ENCODE peak calls at places on chromosome 1, in nine cellular contexts. N, T, K, J, V, E, M, A and L are unnamed samples. For H3K4me1, the result is how much of the 10 kb centered on the place peaks cover.

GRCh38 chr1:180775801-180776200 is 136.9 kb upstream of the KIAA1614 start:
- DNase-seq in N (no peak), T (no peak), K (no peak), J (no peak), V (no peak), E (no peak), M (no peak), A (no peak), L (no peak)

GRCh38 chr1:1601564-1602320 is 1.8 kb upstream of the FNDC10 start:
- DNase-seq in N (no peak), T (no peak), K (no peak), J (no peak), V (no peak), E (no peak), M (no peak), A (no peak), L (no peak)

GRCh38 chr1:248804771-248805681 is 20.7 kb downstream of the SH3BP5L start:
- DNase-seq in N (no peak), T (no peak), K (no peak), J (no peak), V (no peak), E (no peak), M (no peak), A (peak), L (no peak)

GRCh38 chr1:111851552-111851951 is 95.9 kb downstream of the DDX20 start:
- DNase-seq in N (no peak), T (no peak), K (no peak), J (no peak), V (no peak), E (no peak), M (no peak), A (no peak), L (no peak)

GRCh38 chr1:26999440-26999987 is 6.0 kb downstream of the TRNP1 start:
- DNase-seq in N (no peak), T (peak), K (peak), J (peak), V (peak), E (peak), M (peak), A (peak), L (peak)

GRCh38 chr1:42996384-42996991 is 37.8 kb upstream of the SLC2A1 start:
- DNase-seq in N (no peak), T (no peak), K (no peak), J (no peak), V (no peak), E (no peak), M (no peak), A (peak), L (no peak)

GRCh38 chr1:41535236-41535720 is 50.8 kb upstream of the EDN2 start:
- DNase-seq in N (no peak), T (no peak), K (no peak), J (no peak), V (no peak), E (no peak), M (no peak), A (no peak), L (no peak)

GRCh38 chr1:200292699-200293098 is 117.1 kb downstream of the ZNF281 start:
- DNase-seq in N (no peak), T (no peak), K (no peak), J (no peak), V (no peak), E (no peak), M (no peak), A (no peak), L (no peak)

GRCh38 chr1:235093013-235093618 is 35.5 kb downstream of the TOMM20 start:
- DNase-seq in N (no peak), T (no peak), K (peak), J (peak), V (no peak), E (no peak), M (no peak), A (peak), L (peak)

GRCh38 chr1:8352471-8352845 is 34.5 kb downstream of the SLC45A1 start:
- DNase-seq in N (no peak), T (peak), K (no peak), J (no peak), V (no peak), E (no peak), M (no peak), A (no peak), L (no peak)

GRCh38 chr1:43653893-43654292 is 3.9 kb downstream of the KDM4A start:
- DNase-seq in N (no peak), T (no peak), K (no peak), J (no peak), V (no peak), E (no peak), M (no peak), A (no peak), L (no peak)

GRCh38 chr1:245765241-245766000 is 610.6 kb downstream of the KIF26B start:
- DNase-seq in N (no peak), T (no peak), K (peak), J (no peak), V (no peak), E (no peak), M (no peak), A (no peak), L (no peak)

GRCh38 chr1:109667452-109668122 is at the start of gene GSTM2:
- DNase-seq in N (peak), T (peak), K (peak), J (peak), V (peak), E (peak), M (peak), A (peak), L (peak)

GRCh38 chr1:87331319-87332269 is 2.9 kb downstream of the LMO4 start:
- DNase-seq in N (peak), T (peak), K (peak), J (peak), V (peak), E (peak), M (peak), A (peak), L (peak)

GRCh38 chr1:47558601-47559593 is 121.1 kb downstream of the FOXD2 start:
- DNase-seq in N (no peak), T (no peak), K (no peak), J (no peak), V (no peak), E (no peak), M (no peak), A (peak), L (no peak)
- H3K4me3 ChIP-seq in N (no peak), T (no peak), K (no peak), J (no peak), V (no peak), E (no peak), M (peak), A (peak), L (no peak)

GRCh38 chr1:18949689-18950414 is 6.6 kb downstream of the IFFO2 start:
- DNase-seq in N (no peak), T (peak), K (peak), J (no peak), V (peak), E (no peak), M (no peak), A (no peak), L (no peak)
- H3K4me1 ChIP-seq in N (half or more), T (half or more), K (half or more), J (half or more), V (half or more), E (half or more), M (half or more), A (half or more), L (under half)

GRCh38 chr1:159056069-159056698 is 20.4 kb downstream of the AIM2 start:
- DNase-seq in N (no peak), T (no peak), K (no peak), J (no peak), V (no peak), E (no peak), M (no peak), A (no peak), L (no peak)

GRCh38 chr1:159054427-159054826 is 22.1 kb downstream of the AIM2 start:
- DNase-seq in N (no peak), T (no peak), K (peak), J (no peak), V (no peak), E (no peak), M (no peak), A (no peak), L (no peak)

GRCh38 chr1:159058751-159059150 is 17.8 kb downstream of the AIM2 start:
- DNase-seq in N (no peak), T (no peak), K (no peak), J (no peak), V (no peak), E (no peak), M (no peak), A (no peak), L (no peak)

GRCh38 chr1:159051436-159051835 is 25.1 kb downstream of the AIM2 start:
- DNase-seq in N (no peak), T (no peak), K (no peak), J (no peak), V (no peak), E (no peak), M (no peak), A (no peak), L (no peak)

GRCh38 chr1:159055181-159055621 is 21.4 kb downstream of the AIM2 start:
- DNase-seq in N (no peak), T (no peak), K (no peak), J (no peak), V (no peak), E (no peak), M (no peak), A (no peak), L (no peak)
- H3K27ac ChIP-seq in N (no peak), T (no peak), K (no peak), J (no peak), V (no peak), E (no peak), M (no peak), A (no peak), L (no peak)

GRCh38 chr1:97904528-97904927 is 16.3 kb downstream of the DPYD start:
- DNase-seq in N (no peak), T (no peak), K (peak), J (no peak), V (no peak), E (no peak), M (no peak), A (no peak), L (no peak)
- H3K4me3 ChIP-seq in N (no peak), T (no peak), K (no peak), J (no peak), V (no peak), E (no peak), M (no peak), A (no peak), L (no peak)